ENCODE peak calls at places on chromosomes 11 and 22, in six cellular contexts. One of them, this sample, is unnamed.

GRCh38 chr11:126084608-126084912 is 21.9 kb upstream of the CDON start:
- DNase-seq in mesenchymal stem cell: no peak
- DNase-seq in fibroblast of pulmonary artery: no peak
- DNase-seq in astrocyte of the cerebellum: no peak
- DNase-seq in neural progenitor cell: no peak
- DNase-seq in sigmoid colon: no peak
- DNase-seq in this sample: no peak

GRCh38 chr11:79116600-79116999 is 324.2 kb downstream of the TENM4 start:
- DNase-seq in mesenchymal stem cell: no peak
- DNase-seq in fibroblast of pulmonary artery: no peak
- DNase-seq in astrocyte of the cerebellum: no peak
- DNase-seq in neural progenitor cell: no peak
- DNase-seq in sigmoid colon: no peak
- DNase-seq in this sample: no peak

GRCh38 chr11:114280696-114281095 is 15.5 kb upstream of the NNMT start:
- DNase-seq in mesenchymal stem cell: peak
- DNase-seq in fibroblast of pulmonary artery: peak
- DNase-seq in astrocyte of the cerebellum: peak
- DNase-seq in neural progenitor cell: peak
- DNase-seq in sigmoid colon: peak
- DNase-seq in this sample: peak

GRCh38 chr11:67275606-67276409 is 9.5 kb downstream of the GRK2 start:
- DNase-seq in mesenchymal stem cell: no peak
- DNase-seq in fibroblast of pulmonary artery: no peak
- DNase-seq in astrocyte of the cerebellum: no peak
- DNase-seq in neural progenitor cell: no peak
- DNase-seq in sigmoid colon: peak
- DNase-seq in this sample: no peak

GRCh38 chr11:12287374-12288211 is 89.8 kb upstream of the PARVA start:
- DNase-seq in mesenchymal stem cell: peak
- DNase-seq in fibroblast of pulmonary artery: peak
- DNase-seq in astrocyte of the cerebellum: peak
- DNase-seq in neural progenitor cell: peak
- DNase-seq in sigmoid colon: peak
- DNase-seq in this sample: peak

GRCh38 chr11:84345027-84345426 is 1058.9 kb upstream of the CCDC90B start:
- DNase-seq in mesenchymal stem cell: no peak
- DNase-seq in fibroblast of pulmonary artery: no peak
- DNase-seq in astrocyte of the cerebellum: no peak
- DNase-seq in neural progenitor cell: no peak
- DNase-seq in sigmoid colon: no peak
- DNase-seq in this sample: no peak

GRCh38 chr11:43269229-43269928 is 42.4 kb upstream of the API5 start:
- DNase-seq in mesenchymal stem cell: no peak
- DNase-seq in fibroblast of pulmonary artery: no peak
- DNase-seq in astrocyte of the cerebellum: no peak
- DNase-seq in neural progenitor cell: peak
- DNase-seq in sigmoid colon: peak
- DNase-seq in this sample: no peak

GRCh38 chr11:31828217-31828616 is 17.1 kb upstream of the PAX6 start:
- DNase-seq in mesenchymal stem cell: no peak
- DNase-seq in fibroblast of pulmonary artery: no peak
- DNase-seq in astrocyte of the cerebellum: no peak
- DNase-seq in neural progenitor cell: no peak
- DNase-seq in sigmoid colon: no peak
- DNase-seq in this sample: no peak

GRCh38 chr11:46363031-46363407 is 15.8 kb downstream of the DGKZ start:
- DNase-seq in mesenchymal stem cell: peak
- DNase-seq in fibroblast of pulmonary artery: peak
- DNase-seq in astrocyte of the cerebellum: no peak
- DNase-seq in neural progenitor cell: no peak
- DNase-seq in sigmoid colon: no peak
- DNase-seq in this sample: no peak

GRCh38 chr22:37608477-37609239 is at the start of gene GGA1:
- DNase-seq in mesenchymal stem cell: peak
- DNase-seq in fibroblast of pulmonary artery: peak
- DNase-seq in astrocyte of the cerebellum: peak
- DNase-seq in neural progenitor cell: peak
- DNase-seq in sigmoid colon: peak
- DNase-seq in this sample: peak

GRCh38 chr22:43142881-43143562 is at the start of gene MCAT:
- DNase-seq in mesenchymal stem cell: peak
- DNase-seq in fibroblast of pulmonary artery: peak
- DNase-seq in astrocyte of the cerebellum: peak
- DNase-seq in neural progenitor cell: peak
- DNase-seq in sigmoid colon: peak
- DNase-seq in this sample: no peak

GRCh38 chr11:71206186-71206585 is 46.2 kb downstream of the SHANK2 start:
- DNase-seq in mesenchymal stem cell: peak
- DNase-seq in fibroblast of pulmonary artery: peak
- DNase-seq in astrocyte of the cerebellum: no peak
- DNase-seq in neural progenitor cell: peak
- DNase-seq in sigmoid colon: peak
- DNase-seq in this sample: no peak

GRCh38 chr11:104091281-104092071 is 55.0 kb downstream of the DDI1 start:
- DNase-seq in mesenchymal stem cell: no peak
- DNase-seq in fibroblast of pulmonary artery: no peak
- DNase-seq in astrocyte of the cerebellum: no peak
- DNase-seq in neural progenitor cell: no peak
- DNase-seq in sigmoid colon: no peak
- DNase-seq in this sample: no peak

GRCh38 chr11:125344846-125345705 is 151.0 kb downstream of the FEZ1 start:
- DNase-seq in mesenchymal stem cell: no peak
- DNase-seq in fibroblast of pulmonary artery: no peak
- DNase-seq in astrocyte of the cerebellum: no peak
- DNase-seq in neural progenitor cell: no peak
- DNase-seq in sigmoid colon: peak
- DNase-seq in this sample: no peak

GRCh38 chr11:45208135-45208534 is 61.7 kb downstream of the PRDM11 start:
- DNase-seq in mesenchymal stem cell: no peak
- DNase-seq in fibroblast of pulmonary artery: no peak
- DNase-seq in astrocyte of the cerebellum: no peak
- DNase-seq in neural progenitor cell: no peak
- DNase-seq in sigmoid colon: no peak
- DNase-seq in this sample: no peak

GRCh38 chr11:102489469-102490145 is 37.0 kb upstream of the TMEM123 start:
- DNase-seq in mesenchymal stem cell: no peak
- DNase-seq in fibroblast of pulmonary artery: no peak
- DNase-seq in astrocyte of the cerebellum: no peak
- DNase-seq in neural progenitor cell: no peak
- DNase-seq in sigmoid colon: no peak
- DNase-seq in this sample: no peak

GRCh38 chr22:31250740-31251330 is 38.7 kb downstream of the LIMK2 start:
- DNase-seq in mesenchymal stem cell: peak
- DNase-seq in fibroblast of pulmonary artery: peak
- DNase-seq in astrocyte of the cerebellum: no peak
- DNase-seq in neural progenitor cell: no peak
- DNase-seq in sigmoid colon: no peak
- DNase-seq in this sample: no peak

GRCh38 chr11:105648762-105649161 is 38.9 kb downstream of the GRIA4 start:
- DNase-seq in mesenchymal stem cell: no peak
- DNase-seq in fibroblast of pulmonary artery: no peak
- DNase-seq in astrocyte of the cerebellum: no peak
- DNase-seq in neural progenitor cell: no peak
- DNase-seq in sigmoid colon: no peak
- DNase-seq in this sample: no peak

GRCh38 chr11:121443688-121444275 is 8.3 kb upstream of the SORL1 start:
- DNase-seq in mesenchymal stem cell: no peak
- DNase-seq in fibroblast of pulmonary artery: no peak
- DNase-seq in astrocyte of the cerebellum: no peak
- DNase-seq in neural progenitor cell: no peak
- DNase-seq in sigmoid colon: no peak
- DNase-seq in this sample: no peak

GRCh38 chr11:44426119-44426518 is 116.2 kb upstream of the ALX4 start:
- DNase-seq in mesenchymal stem cell: no peak
- DNase-seq in fibroblast of pulmonary artery: no peak
- DNase-seq in astrocyte of the cerebellum: no peak
- DNase-seq in neural progenitor cell: no peak
- DNase-seq in sigmoid colon: no peak
- DNase-seq in this sample: no peak

GRCh38 chr11:6229911-6230310 is 4.5 kb downstream of the FHIP1B start:
- DNase-seq in mesenchymal stem cell: no peak
- DNase-seq in fibroblast of pulmonary artery: no peak
- DNase-seq in astrocyte of the cerebellum: no peak
- DNase-seq in neural progenitor cell: no peak
- DNase-seq in sigmoid colon: no peak
- DNase-seq in this sample: no peak

GRCh38 chr11:27472398-27473016 is at the start of gene LGR4:
- DNase-seq in mesenchymal stem cell: peak
- DNase-seq in fibroblast of pulmonary artery: peak
- DNase-seq in astrocyte of the cerebellum: peak
- DNase-seq in neural progenitor cell: peak
- DNase-seq in sigmoid colon: peak
- DNase-seq in this sample: peak
- H3K4me3 ChIP-seq in mesenchymal stem cell: peak
- H3K4me3 ChIP-seq in fibroblast of pulmonary artery: peak
- H3K4me3 ChIP-seq in astrocyte of the cerebellum: peak
- H3K4me3 ChIP-seq in neural progenitor cell: peak
- H3K4me3 ChIP-seq in sigmoid colon: peak
- H3K4me3 ChIP-seq in this sample: peak

DNA sequence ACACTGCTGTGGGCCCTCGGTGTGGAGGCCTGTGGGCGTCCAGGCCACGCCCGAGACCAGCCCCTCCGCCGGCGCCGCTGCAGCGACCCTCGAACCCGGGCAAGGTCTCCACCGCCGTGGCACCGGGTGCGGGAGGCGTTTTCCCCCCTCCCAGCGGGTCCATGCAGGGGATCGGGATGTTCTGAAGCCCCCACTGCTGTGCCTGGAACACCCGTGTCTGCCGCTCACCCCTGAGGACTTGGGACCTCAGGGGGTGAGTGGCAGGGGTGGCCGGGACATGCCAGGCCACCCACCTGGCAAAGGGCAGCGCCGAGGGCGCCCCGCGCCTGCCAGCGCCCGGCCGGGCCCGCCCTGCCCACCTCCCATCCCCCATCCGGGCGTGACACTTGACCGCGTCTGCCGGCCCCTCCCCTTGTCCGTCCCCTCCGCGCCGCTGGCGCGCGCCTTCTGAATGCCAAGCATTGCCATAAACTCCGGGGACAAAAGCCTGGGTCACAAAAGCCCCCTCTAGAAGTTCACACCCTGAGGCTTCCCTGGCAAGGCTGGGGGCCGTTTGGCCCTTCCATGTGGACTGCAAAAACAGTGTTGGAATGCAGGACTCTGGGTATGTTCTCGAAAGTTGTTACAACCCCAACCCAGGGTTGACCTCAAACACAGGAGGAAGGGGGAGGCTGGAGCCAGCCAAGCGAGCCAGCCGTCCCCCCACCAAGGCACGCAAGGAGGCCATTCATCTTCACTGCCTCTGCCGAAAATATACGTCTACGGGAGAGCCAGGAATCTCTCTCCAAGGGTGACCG is 819 bp upstream of the KCNQ1OT1 start:
- DNase-seq in mesenchymal stem cell: peak
- DNase-seq in fibroblast of pulmonary artery: no peak
- DNase-seq in astrocyte of the cerebellum: no peak
- DNase-seq in neural progenitor cell: peak
- DNase-seq in sigmoid colon: peak
- DNase-seq in this sample: no peak
- H3K4me3 ChIP-seq in mesenchymal stem cell: peak
- H3K4me3 ChIP-seq in fibroblast of pulmonary artery: peak
- H3K4me3 ChIP-seq in astrocyte of the cerebellum: peak
- H3K4me3 ChIP-seq in neural progenitor cell: peak
- H3K4me3 ChIP-seq in sigmoid colon: peak
- H3K4me3 ChIP-seq in this sample: peak

GRCh38 chr11:9574556-9574805 is 1.0 kb downstream of the WEE1 start:
- DNase-seq in mesenchymal stem cell: no peak
- DNase-seq in fibroblast of pulmonary artery: peak
- DNase-seq in astrocyte of the cerebellum: no peak
- DNase-seq in neural progenitor cell: peak
- DNase-seq in sigmoid colon: no peak
- DNase-seq in this sample: no peak

GRCh38 chr11:9574806-9575530 is 1.5 kb downstream of the WEE1 start:
- DNase-seq in mesenchymal stem cell: peak
- DNase-seq in fibroblast of pulmonary artery: peak
- DNase-seq in astrocyte of the cerebellum: peak
- DNase-seq in neural progenitor cell: peak
- DNase-seq in sigmoid colon: peak
- DNase-seq in this sample: peak

GRCh38 chr11:9575531-9576240 is 2.2 kb downstream of the WEE1 start:
- DNase-seq in mesenchymal stem cell: peak
- DNase-seq in fibroblast of pulmonary artery: no peak
- DNase-seq in astrocyte of the cerebellum: no peak
- DNase-seq in neural progenitor cell: no peak
- DNase-seq in sigmoid colon: no peak
- DNase-seq in this sample: no peak

GRCh38 chr11:9577032-9577431 is 3.6 kb downstream of the WEE1 start:
- DNase-seq in mesenchymal stem cell: peak
- DNase-seq in fibroblast of pulmonary artery: peak
- DNase-seq in astrocyte of the cerebellum: no peak
- DNase-seq in neural progenitor cell: no peak
- DNase-seq in sigmoid colon: no peak
- DNase-seq in this sample: no peak

DNA sequence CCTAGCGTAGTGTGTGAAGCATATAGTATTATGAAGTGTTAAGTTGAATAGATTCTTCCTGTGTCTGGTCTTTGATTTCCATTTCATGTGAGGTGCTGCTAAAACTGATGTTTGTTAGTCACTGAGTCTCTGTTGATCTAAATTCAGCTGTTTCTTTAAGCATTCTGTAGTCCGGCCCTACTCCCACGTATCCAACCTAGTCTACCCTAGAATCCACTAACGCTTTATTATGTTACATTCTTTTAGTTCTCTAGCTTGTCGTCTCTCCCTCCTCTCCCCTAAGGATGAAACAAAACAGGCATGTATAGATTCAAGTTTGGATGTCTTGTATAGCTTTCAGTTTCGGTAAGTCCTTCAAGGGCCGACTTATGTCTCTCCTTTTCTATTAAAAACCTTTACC is 4.1 kb downstream of the WEE1 start:
- DNase-seq in mesenchymal stem cell: peak
- DNase-seq in fibroblast of pulmonary artery: peak
- DNase-seq in astrocyte of the cerebellum: no peak
- DNase-seq in neural progenitor cell: no peak
- DNase-seq in sigmoid colon: no peak
- DNase-seq in this sample: no peak
- H3K4me3 ChIP-seq in mesenchymal stem cell: peak
- H3K4me3 ChIP-seq in fibroblast of pulmonary artery: peak
- H3K4me3 ChIP-seq in astrocyte of the cerebellum: peak
- H3K4me3 ChIP-seq in neural progenitor cell: peak
- H3K4me3 ChIP-seq in sigmoid colon: peak
- H3K4me3 ChIP-seq in this sample: peak

GRCh38 chr11:59114344-59114743 is 7.3 kb downstream of the FAM111B start:
- DNase-seq in mesenchymal stem cell: no peak
- DNase-seq in fibroblast of pulmonary artery: no peak
- DNase-seq in astrocyte of the cerebellum: no peak
- DNase-seq in neural progenitor cell: no peak
- DNase-seq in sigmoid colon: no peak
- DNase-seq in this sample: no peak

GRCh38 chr11:59112494-59112893 is 5.5 kb downstream of the FAM111B start:
- DNase-seq in mesenchymal stem cell: no peak
- DNase-seq in fibroblast of pulmonary artery: no peak
- DNase-seq in astrocyte of the cerebellum: no peak
- DNase-seq in neural progenitor cell: no peak
- DNase-seq in sigmoid colon: no peak
- DNase-seq in this sample: no peak

GRCh38 chr11:59119826-59120225 is 12.8 kb downstream of the FAM111B start:
- DNase-seq in mesenchymal stem cell: no peak
- DNase-seq in fibroblast of pulmonary artery: no peak
- DNase-seq in astrocyte of the cerebellum: no peak
- DNase-seq in neural progenitor cell: no peak
- DNase-seq in sigmoid colon: no peak
- DNase-seq in this sample: no peak

GRCh38 chr11:59115556-59115955 is 8.5 kb downstream of the FAM111B start:
- DNase-seq in mesenchymal stem cell: no peak
- DNase-seq in fibroblast of pulmonary artery: no peak
- DNase-seq in astrocyte of the cerebellum: no peak
- DNase-seq in neural progenitor cell: no peak
- DNase-seq in sigmoid colon: no peak
- DNase-seq in this sample: no peak

GRCh38 chr11:59117774-59118173 is 10.7 kb downstream of the FAM111B start:
- DNase-seq in mesenchymal stem cell: no peak
- DNase-seq in fibroblast of pulmonary artery: no peak
- DNase-seq in astrocyte of the cerebellum: no peak
- DNase-seq in neural progenitor cell: no peak
- DNase-seq in sigmoid colon: no peak
- DNase-seq in this sample: no peak
- H3K4me3 ChIP-seq in mesenchymal stem cell: no peak
- H3K4me3 ChIP-seq in fibroblast of pulmonary artery: no peak
- H3K4me3 ChIP-seq in astrocyte of the cerebellum: no peak
- H3K4me3 ChIP-seq in neural progenitor cell: no peak
- H3K4me3 ChIP-seq in sigmoid colon: no peak
- H3K4me3 ChIP-seq in this sample: no peak

This sample was measured in AG09309.